ENCODE peak calls at places on chromosomes 6 and 20, in six cellular contexts. One of them, this sample, is unnamed. For H3K4me1, the result is how much of the 10 kb centered on the place peaks cover.

GRCh38 chr6:122400467-122401089 is 1.1 kb downstream of the HSF2 start:
- DNase-seq in CD8-positive, alpha-beta T cell: no peak
- DNase-seq in esophagus squamous epithelium: no peak
- DNase-seq in pancreas: no peak
- DNase-seq in mesendoderm: no peak
- DNase-seq in A549: no peak
- DNase-seq in this sample: no peak

GRCh38 chr6:57216235-57217101 is 5.6 kb downstream of the RAB23 start:
- DNase-seq in pancreas: no peak
- DNase-seq in esophagus squamous epithelium: no peak
- DNase-seq in CD8-positive, alpha-beta T cell: no peak
- DNase-seq in mesendoderm: no peak
- DNase-seq in A549: no peak
- DNase-seq in this sample: no peak

GRCh38 chr6:25359191-25359861 is 80.2 kb downstream of the CARMIL1 start:
- DNase-seq in mesendoderm: no peak
- DNase-seq in esophagus squamous epithelium: no peak
- DNase-seq in CD8-positive, alpha-beta T cell: no peak
- DNase-seq in A549: no peak
- DNase-seq in pancreas: no peak
- DNase-seq in this sample: no peak

GRCh38 chr6:50062051-50062450 is 12.3 kb upstream of the DEFB112 start:
- DNase-seq in A549: no peak
- DNase-seq in mesendoderm: peak
- DNase-seq in pancreas: no peak
- DNase-seq in CD8-positive, alpha-beta T cell: no peak
- DNase-seq in esophagus squamous epithelium: no peak
- DNase-seq in this sample: peak

GRCh38 chr6:161095916-161096315 is 104.3 kb downstream of the MAP3K4 start:
- DNase-seq in A549: no peak
- DNase-seq in esophagus squamous epithelium: no peak
- DNase-seq in mesendoderm: no peak
- DNase-seq in pancreas: no peak
- DNase-seq in CD8-positive, alpha-beta T cell: no peak
- DNase-seq in this sample: peak

GRCh38 chr20:61234224-61234623 is 17.8 kb upstream of the CDH4 start:
- DNase-seq in CD8-positive, alpha-beta T cell: no peak
- DNase-seq in mesendoderm: no peak
- DNase-seq in esophagus squamous epithelium: no peak
- DNase-seq in pancreas: no peak
- DNase-seq in A549: no peak
- DNase-seq in this sample: no peak

GRCh38 chr6:134245041-134245440 is 72.9 kb downstream of the SGK1 start:
- DNase-seq in pancreas: peak
- DNase-seq in esophagus squamous epithelium: no peak
- DNase-seq in A549: no peak
- DNase-seq in CD8-positive, alpha-beta T cell: no peak
- DNase-seq in mesendoderm: no peak
- DNase-seq in this sample: no peak

GRCh38 chr6:12818324-12818723 is 101.8 kb downstream of the PHACTR1 start:
- DNase-seq in esophagus squamous epithelium: no peak
- DNase-seq in pancreas: no peak
- DNase-seq in A549: no peak
- DNase-seq in CD8-positive, alpha-beta T cell: no peak
- DNase-seq in mesendoderm: no peak
- DNase-seq in this sample: no peak

GRCh38 chr6:90365565-90366219 is 69.0 kb upstream of the BACH2 start:
- DNase-seq in A549: no peak
- DNase-seq in CD8-positive, alpha-beta T cell: no peak
- DNase-seq in mesendoderm: peak
- DNase-seq in esophagus squamous epithelium: no peak
- DNase-seq in pancreas: no peak
- DNase-seq in this sample: no peak

GRCh38 chr6:109255946-109256628 is 126.2 kb downstream of the CD164 start:
- DNase-seq in esophagus squamous epithelium: no peak
- DNase-seq in A549: no peak
- DNase-seq in CD8-positive, alpha-beta T cell: no peak
- DNase-seq in pancreas: no peak
- DNase-seq in mesendoderm: no peak
- DNase-seq in this sample: no peak

GRCh38 chr6:87710090-87710489 is 8.1 kb upstream of the AKIRIN2 start:
- DNase-seq in A549: no peak
- DNase-seq in pancreas: no peak
- DNase-seq in CD8-positive, alpha-beta T cell: no peak
- DNase-seq in esophagus squamous epithelium: no peak
- DNase-seq in mesendoderm: no peak
- DNase-seq in this sample: no peak

GRCh38 chr6:21856844-21857243 is 263.3 kb downstream of the SOX4 start:
- DNase-seq in pancreas: no peak
- DNase-seq in mesendoderm: no peak
- DNase-seq in A549: no peak
- DNase-seq in esophagus squamous epithelium: no peak
- DNase-seq in CD8-positive, alpha-beta T cell: no peak
- DNase-seq in this sample: no peak

GRCh38 chr6:125377621-125378020 is 75.9 kb upstream of the HDDC2 start:
- DNase-seq in pancreas: no peak
- DNase-seq in esophagus squamous epithelium: no peak
- DNase-seq in mesendoderm: peak
- DNase-seq in A549: no peak
- DNase-seq in CD8-positive, alpha-beta T cell: no peak
- DNase-seq in this sample: no peak

GRCh38 chr6:14625173-14625895 is 507.8 kb downstream of the CD83 start:
- DNase-seq in A549: no peak
- DNase-seq in esophagus squamous epithelium: no peak
- DNase-seq in mesendoderm: no peak
- DNase-seq in pancreas: no peak
- DNase-seq in CD8-positive, alpha-beta T cell: no peak
- DNase-seq in this sample: no peak

GRCh38 chr6:35955071-35955470 is 34.2 kb upstream of the SRPK1 start:
- DNase-seq in CD8-positive, alpha-beta T cell: no peak
- DNase-seq in mesendoderm: no peak
- DNase-seq in A549: no peak
- DNase-seq in esophagus squamous epithelium: no peak
- DNase-seq in pancreas: no peak
- DNase-seq in this sample: no peak

GRCh38 chr20:12967932-12968331 is 40.8 kb upstream of the SPTLC3 start:
- DNase-seq in CD8-positive, alpha-beta T cell: no peak
- DNase-seq in pancreas: no peak
- DNase-seq in A549: no peak
- DNase-seq in mesendoderm: no peak
- DNase-seq in esophagus squamous epithelium: no peak
- DNase-seq in this sample: no peak

GRCh38 chr6:129490551-129491245 is 219.3 kb downstream of the ARHGAP18 start:
- DNase-seq in esophagus squamous epithelium: no peak
- DNase-seq in A549: peak
- DNase-seq in CD8-positive, alpha-beta T cell: peak
- DNase-seq in pancreas: no peak
- DNase-seq in mesendoderm: peak
- DNase-seq in this sample: no peak

GRCh38 chr20:53794529-53795115 is 201.0 kb upstream of the ZNF217 start:
- DNase-seq in esophagus squamous epithelium: no peak
- DNase-seq in mesendoderm: no peak
- DNase-seq in CD8-positive, alpha-beta T cell: no peak
- DNase-seq in A549: no peak
- DNase-seq in pancreas: no peak
- DNase-seq in this sample: no peak

GRCh38 chr6:82906951-82907350 is 158.7 kb downstream of the UBE3D start:
- DNase-seq in esophagus squamous epithelium: no peak
- DNase-seq in mesendoderm: peak
- DNase-seq in CD8-positive, alpha-beta T cell: no peak
- DNase-seq in pancreas: no peak
- DNase-seq in A549: no peak
- DNase-seq in this sample: no peak

GRCh38 chr6:161116554-161117328 is 125.2 kb downstream of the MAP3K4 start:
- DNase-seq in esophagus squamous epithelium: no peak
- DNase-seq in mesendoderm: no peak
- DNase-seq in CD8-positive, alpha-beta T cell: no peak
- DNase-seq in pancreas: no peak
- DNase-seq in A549: no peak
- DNase-seq in this sample: no peak

GRCh38 chr20:22757424-22758189 is 173.2 kb upstream of the FOXA2 start:
- DNase-seq in CD8-positive, alpha-beta T cell: no peak
- DNase-seq in A549: no peak
- DNase-seq in pancreas: no peak
- DNase-seq in esophagus squamous epithelium: no peak
- DNase-seq in mesendoderm: no peak
- DNase-seq in this sample: no peak

GRCh38 chr6:137734005-137734874 is 132.8 kb upstream of the TNFAIP3 start:
- DNase-seq in mesendoderm: no peak
- DNase-seq in A549: no peak
- DNase-seq in pancreas: no peak
- DNase-seq in esophagus squamous epithelium: no peak
- DNase-seq in CD8-positive, alpha-beta T cell: no peak
- DNase-seq in this sample: no peak

GRCh38 chr20:7660165-7660564 is 280.1 kb downstream of the HAO1 start:
- DNase-seq in pancreas: no peak
- DNase-seq in mesendoderm: no peak
- DNase-seq in A549: no peak
- DNase-seq in esophagus squamous epithelium: no peak
- DNase-seq in CD8-positive, alpha-beta T cell: no peak
- DNase-seq in this sample: no peak

GRCh38 chr6:94559829-94560537 is 1017.4 kb upstream of the MANEA start:
- DNase-seq in mesendoderm: peak
- DNase-seq in pancreas: no peak
- DNase-seq in A549: no peak
- DNase-seq in CD8-positive, alpha-beta T cell: no peak
- DNase-seq in esophagus squamous epithelium: no peak
- DNase-seq in this sample: no peak

GRCh38 chr6:152096863-152097496 is 289.5 kb downstream of the ESR1 start:
- DNase-seq in CD8-positive, alpha-beta T cell: no peak
- DNase-seq in mesendoderm: no peak
- DNase-seq in pancreas: no peak
- DNase-seq in A549: no peak
- DNase-seq in esophagus squamous epithelium: no peak
- DNase-seq in this sample: no peak

GRCh38 chr20:59775221-59776055 is 158.0 kb downstream of the SYCP2 start:
- DNase-seq in CD8-positive, alpha-beta T cell: no peak
- DNase-seq in A549: no peak
- DNase-seq in esophagus squamous epithelium: no peak
- DNase-seq in pancreas: no peak
- DNase-seq in mesendoderm: no peak
- DNase-seq in this sample: no peak

GRCh38 chr6:75282706-75283105 is 1.9 kb downstream of the TMEM30A start:
- DNase-seq in mesendoderm: peak
- DNase-seq in A549: no peak
- DNase-seq in CD8-positive, alpha-beta T cell: no peak
- DNase-seq in esophagus squamous epithelium: no peak
- DNase-seq in pancreas: no peak
- DNase-seq in this sample: no peak

GRCh38 chr6:86686496-86686895 is 250.8 kb upstream of the HTR1E start:
- DNase-seq in A549: no peak
- DNase-seq in mesendoderm: peak
- DNase-seq in pancreas: no peak
- DNase-seq in esophagus squamous epithelium: no peak
- DNase-seq in CD8-positive, alpha-beta T cell: no peak
- DNase-seq in this sample: no peak

GRCh38 chr6:105900120-105900937 is 185.8 kb upstream of the PRDM1 start:
- DNase-seq in mesendoderm: peak
- DNase-seq in pancreas: no peak
- DNase-seq in esophagus squamous epithelium: no peak
- DNase-seq in A549: no peak
- DNase-seq in CD8-positive, alpha-beta T cell: no peak
- DNase-seq in this sample: no peak

GRCh38 chr6:125940691-125941090 is 15.9 kb upstream of the HINT3 start:
- DNase-seq in CD8-positive, alpha-beta T cell: no peak
- DNase-seq in mesendoderm: no peak
- DNase-seq in A549: no peak
- DNase-seq in pancreas: no peak
- DNase-seq in esophagus squamous epithelium: no peak
- DNase-seq in this sample: no peak

GRCh38 chr6:125812394-125813231 is 21.9 kb downstream of the NCOA7 start:
- DNase-seq in A549: peak
- DNase-seq in pancreas: no peak
- DNase-seq in esophagus squamous epithelium: no peak
- DNase-seq in mesendoderm: peak
- DNase-seq in CD8-positive, alpha-beta T cell: no peak
- DNase-seq in this sample: no peak

GRCh38 chr20:47411161-47411560 is 54.7 kb upstream of the ZMYND8 start:
- DNase-seq in CD8-positive, alpha-beta T cell: no peak
- DNase-seq in esophagus squamous epithelium: no peak
- DNase-seq in pancreas: no peak
- DNase-seq in A549: no peak
- DNase-seq in mesendoderm: no peak
- DNase-seq in this sample: no peak
- H3K4me3 ChIP-seq in CD8-positive, alpha-beta T cell: no peak
- H3K4me3 ChIP-seq in esophagus squamous epithelium: no peak
- H3K4me3 ChIP-seq in pancreas: no peak
- H3K4me3 ChIP-seq in A549: no peak
- H3K4me3 ChIP-seq in mesendoderm: no peak
- H3K4me3 ChIP-seq in this sample: no peak

GRCh38 chr6:154230910-154231595 is 125.5 kb downstream of the IPCEF1 start:
- DNase-seq in esophagus squamous epithelium: no peak
- DNase-seq in A549: no peak
- DNase-seq in mesendoderm: no peak
- DNase-seq in CD8-positive, alpha-beta T cell: no peak
- DNase-seq in pancreas: no peak
- DNase-seq in this sample: no peak

GRCh38 chr6:154230390-154230789 is 126.2 kb downstream of the IPCEF1 start:
- DNase-seq in CD8-positive, alpha-beta T cell: no peak
- DNase-seq in mesendoderm: no peak
- DNase-seq in esophagus squamous epithelium: no peak
- DNase-seq in pancreas: no peak
- DNase-seq in A549: no peak
- DNase-seq in this sample: no peak

GRCh38 chr6:154236646-154237236 is 119.9 kb downstream of the IPCEF1 start:
- DNase-seq in mesendoderm: no peak
- DNase-seq in pancreas: no peak
- DNase-seq in A549: no peak
- DNase-seq in esophagus squamous epithelium: no peak
- DNase-seq in CD8-positive, alpha-beta T cell: no peak
- DNase-seq in this sample: no peak

GRCh38 chr6:154232013-154232920 is 124.3 kb downstream of the IPCEF1 start:
- DNase-seq in CD8-positive, alpha-beta T cell: no peak
- DNase-seq in pancreas: no peak
- DNase-seq in esophagus squamous epithelium: no peak
- DNase-seq in A549: no peak
- DNase-seq in mesendoderm: no peak
- DNase-seq in this sample: no peak

GRCh38 chr6:154234019-154234772 is 122.4 kb downstream of the IPCEF1 start:
- DNase-seq in mesendoderm: no peak
- DNase-seq in A549: no peak
- DNase-seq in esophagus squamous epithelium: no peak
- DNase-seq in pancreas: no peak
- DNase-seq in CD8-positive, alpha-beta T cell: no peak
- DNase-seq in this sample: no peak
- H3K4me1 ChIP-seq in mesendoderm: under half
- H3K4me1 ChIP-seq in A549: under half
- H3K4me1 ChIP-seq in esophagus squamous epithelium: under half
- H3K4me1 ChIP-seq in pancreas: under half
- H3K4me1 ChIP-seq in CD8-positive, alpha-beta T cell: half or more
- H3K4me1 ChIP-seq in this sample: under half

GRCh38 chr20:3671986-3672863 is 9.0 kb upstream of the GFRA4 start:
- DNase-seq in esophagus squamous epithelium: no peak
- DNase-seq in pancreas: no peak
- DNase-seq in CD8-positive, alpha-beta T cell: no peak
- DNase-seq in mesendoderm: no peak
- DNase-seq in A549: no peak
- DNase-seq in this sample: no peak
- H3K4me3 ChIP-seq in esophagus squamous epithelium: peak
- H3K4me3 ChIP-seq in pancreas: no peak
- H3K4me3 ChIP-seq in CD8-positive, alpha-beta T cell: no peak
- H3K4me3 ChIP-seq in mesendoderm: no peak
- H3K4me3 ChIP-seq in A549: peak
- H3K4me3 ChIP-seq in this sample: no peak

GRCh38 chr6:2899596-2899995 is 3.5 kb downstream of the SERPINB9 start:
- DNase-seq in A549: no peak
- DNase-seq in mesendoderm: no peak
- DNase-seq in esophagus squamous epithelium: no peak
- DNase-seq in CD8-positive, alpha-beta T cell: peak
- DNase-seq in pancreas: no peak
- DNase-seq in this sample: no peak
- H3K4me1 ChIP-seq in A549: under half
- H3K4me1 ChIP-seq in mesendoderm: under half
- H3K4me1 ChIP-seq in esophagus squamous epithelium: under half
- H3K4me1 ChIP-seq in CD8-positive, alpha-beta T cell: under half
- H3K4me1 ChIP-seq in pancreas: under half
- H3K4me1 ChIP-seq in this sample: under half